ENCODE peak calls at places on chromosomes 4 and X, in four cellular contexts. O is uterus, L is IMR-90, A is heart left ventricle. K is an unnamed sample.

GRCh38 chrX:129115104-129115503 is 408.2 kb downstream of the SMARCA1 start:
- DNase-seq in O (no peak), L (peak; percentile 8), A (no peak), K (no peak)

GRCh38 chrX:80812176-80812575 is 2.5 kb upstream of the BRWD3 start:
- DNase-seq in L (peak; percentile 19), O (no peak), A (peak; percentile 19), K (peak; percentile 23)

GRCh38 chrX:3501833-3502535 is 155.5 kb upstream of the MXRA5 start:
- DNase-seq in L (no peak), A (peak; percentile 53), O (no peak), K (no peak)

GRCh38 chr4:8410641-8411271 is 29.8 kb downstream of the ACOX3 start:
- DNase-seq in A (peak; percentile 57), L (peak; percentile 59), O (peak; percentile 69), K (no peak)

GRCh38 chr4:185950891-185951290 is 118.1 kb upstream of the TLR3 start:
- DNase-seq in O (no peak), L (no peak), A (no peak), K (no peak)

GRCh38 chrX:64190136-64190740 is 15.3 kb downstream of the AMER1 start:
- DNase-seq in L (no peak), A (no peak), O (no peak), K (no peak)

GRCh38 chr4:15805583-15806517 is 27.7 kb downstream of the CD38 start:
- DNase-seq in A (no peak), L (peak; percentile 63), O (no peak), K (no peak)

GRCh38 chrX:72716766-72717165 is 2.7 kb upstream of the PHKA1 start:
- DNase-seq in A (no peak), L (peak; percentile 26), O (no peak), K (no peak)

GRCh38 chrX:19065535-19065934 is 56.7 kb downstream of the ADGRG2 start:
- DNase-seq in A (no peak), L (no peak), O (no peak), K (no peak)

GRCh38 chr4:120286813-120287212 is 220.2 kb upstream of the MAD2L1 start:
- DNase-seq in L (no peak), O (no peak), A (no peak), K (no peak)

GRCh38 chr4:3303445-3303824 is 10.6 kb downstream of the RGS12 start:
- DNase-seq in A (peak; percentile 13), O (no peak), L (no peak), K (peak; percentile 15)

GRCh38 chrX:104253567-104254441 is 929 bp downstream of the ESX1 start:
- DNase-seq in L (no peak), A (no peak), O (no peak), K (no peak)

GRCh38 chr4:118909173-118909956 is 20.7 kb downstream of the SYNPO2 start:
- DNase-seq in L (no peak), A (peak; percentile 27), O (no peak), K (no peak)

GRCh38 chr4:109729563-109730293 is at the start of gene PLA2G12A:
- DNase-seq in A (peak; percentile 72), L (peak; percentile 34), O (peak; percentile 63), K (peak; percentile 71)

GRCh38 chrX:134764202-134764785 is 106.0 kb upstream of the PLAC1 start:
- DNase-seq in O (no peak), L (no peak), A (no peak), K (no peak)

GRCh38 chrX:149570668-149571067 is 16.6 kb downstream of the MAGEA9B start:
- DNase-seq in L (peak; percentile 86), O (no peak), A (no peak), K (peak; percentile 28)

GRCh38 chr4:78659264-78659663 is 107.7 kb downstream of the ANXA3 start:
- DNase-seq in O (no peak), L (no peak), A (no peak), K (no peak)

GRCh38 chrX:15946783-15947550 is 92.4 kb upstream of the AP1S2 start:
- DNase-seq in O (no peak), L (peak; percentile 86), A (no peak), K (no peak)

GRCh38 chrX:69229436-69229835 is 64.2 kb upstream of the PJA1 start:
- DNase-seq in O (peak; percentile 16), A (no peak), L (peak; percentile 77), K (peak; percentile 28)

GRCh38 chrX:71053217-71053621 is 14.9 kb downstream of the SNX12 start:
- DNase-seq in A (peak; percentile 22), L (no peak), O (no peak), K (no peak)

GRCh38 chr4:141003193-141003592 is 130.1 kb downstream of the RNF150 start:
- DNase-seq in L (no peak), O (no peak), A (no peak), K (no peak)

GRCh38 chrX:6448003-6448402 is 86.9 kb downstream of the VCX3A start:
- DNase-seq in O (no peak), A (no peak), L (no peak), K (no peak)

GRCh38 chrX:111010151-111010550 is 85.8 kb upstream of the PAK3 start:
- DNase-seq in A (no peak), L (no peak), O (no peak), K (no peak)

GRCh38 chr4:148445903-148446261 is 3.7 kb upstream of the NR3C2 start:
- DNase-seq in O (no peak), A (no peak), L (no peak), K (no peak)

GRCh38 chr4:185868983-185869938 is 57.3 kb upstream of the SORBS2 start:
- DNase-seq in L (no peak), A (no peak), O (no peak), K (no peak)

GRCh38 chrX:33336783-33337182 is 125.4 kb upstream of the DMD start:
- DNase-seq in L (peak; percentile 29), A (no peak), O (no peak), K (no peak)

GRCh38 chr4:41256131-41256739 is 493 bp upstream of the UCHL1 start:
- DNase-seq in O (no peak), L (peak; percentile 74), A (no peak), K (no peak)

GRCh38 chr4:7338876-7339623 is 95.7 kb downstream of the PSAPL1 start:
- DNase-seq in A (no peak), L (no peak), O (no peak), K (no peak)

GRCh38 chr4:40446785-40447184 is 111.7 kb downstream of the CHRNA9 start:
- DNase-seq in L (peak; percentile 15), A (no peak), O (no peak), K (no peak)

GRCh38 chrX:74492720-74493201 is 71.5 kb downstream of the SLC16A2 start:
- DNase-seq in L (no peak), O (no peak), A (no peak), K (no peak)

DNA sequence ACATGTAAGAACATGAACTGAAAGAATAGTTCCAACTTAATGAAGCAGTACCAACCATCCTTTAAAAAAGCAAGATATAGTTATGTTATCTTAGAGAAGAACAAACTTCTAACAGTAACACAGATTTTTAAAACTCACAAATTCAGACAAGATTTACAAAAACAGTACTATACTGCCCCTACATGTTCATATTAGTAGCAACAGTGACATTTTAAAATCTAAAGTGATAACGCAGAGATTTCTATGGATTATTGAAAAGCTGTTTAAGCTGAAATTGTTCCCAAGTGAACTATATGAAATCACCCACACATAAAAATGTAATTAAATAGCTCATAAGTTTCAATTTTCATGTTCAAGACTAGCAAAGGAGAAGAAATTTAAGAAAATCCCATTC is 166.0 kb downstream of the FBXW7 start:
- DNase-seq in L (peak; percentile 24), O (no peak), A (no peak), K (no peak)
- TF ChIP-seq CTCF in L (peak; percentile 50), O (no peak), A (peak; percentile 14), K (no peak)

DNA sequence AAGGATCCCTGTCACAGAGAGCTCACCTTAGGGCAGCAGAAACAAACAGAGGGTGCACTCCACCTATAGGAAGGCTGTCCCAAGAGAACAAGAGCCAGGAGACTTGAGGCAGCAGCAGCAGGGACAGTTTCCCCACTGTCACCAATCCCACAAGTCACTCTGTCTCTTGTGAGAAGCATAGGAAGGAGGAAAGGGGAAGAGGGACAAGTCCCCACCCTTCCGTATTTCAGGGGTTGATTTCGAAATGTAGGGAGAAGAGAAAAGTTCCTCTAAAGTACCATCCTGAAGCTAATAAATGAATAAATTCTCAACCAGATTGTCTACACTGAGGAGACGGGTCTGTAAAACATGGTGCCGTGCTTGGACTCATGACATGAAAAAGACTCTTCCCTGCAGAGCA is 9.5 kb upstream of the TLR8 start:
- DNase-seq in A (no peak), O (no peak), L (no peak), K (no peak)
- H3K4me3 ChIP-seq in A (no peak overlapping the region), O (no peak overlapping the region), L (no peak overlapping the region), K (no peak overlapping the region)

DNA sequence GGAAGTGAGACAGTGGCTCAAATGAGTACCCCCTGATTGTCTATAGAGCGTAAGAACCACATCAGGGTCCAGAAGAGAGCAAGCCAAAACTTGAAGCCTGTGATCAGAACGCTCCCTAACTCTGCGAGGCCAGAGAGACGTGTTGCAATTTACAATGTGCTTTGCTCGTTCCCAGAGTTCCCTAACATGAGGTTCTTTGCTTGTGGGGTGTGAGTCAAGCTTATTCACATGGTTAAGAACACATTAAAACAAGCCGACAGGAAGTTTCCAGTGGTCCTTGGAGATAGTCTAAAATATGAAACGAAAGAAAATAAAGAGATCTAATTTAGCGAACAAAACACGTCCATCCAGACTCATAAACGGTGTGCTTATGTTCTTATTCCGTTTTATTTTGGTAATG is 702.3 kb downstream of the TRIML1 start:
- DNase-seq in O (no peak), A (no peak), L (no peak), K (no peak)
- TF ChIP-seq POLR2A in O (no peak), A (no peak), L (no peak), K (no peak)

DNA sequence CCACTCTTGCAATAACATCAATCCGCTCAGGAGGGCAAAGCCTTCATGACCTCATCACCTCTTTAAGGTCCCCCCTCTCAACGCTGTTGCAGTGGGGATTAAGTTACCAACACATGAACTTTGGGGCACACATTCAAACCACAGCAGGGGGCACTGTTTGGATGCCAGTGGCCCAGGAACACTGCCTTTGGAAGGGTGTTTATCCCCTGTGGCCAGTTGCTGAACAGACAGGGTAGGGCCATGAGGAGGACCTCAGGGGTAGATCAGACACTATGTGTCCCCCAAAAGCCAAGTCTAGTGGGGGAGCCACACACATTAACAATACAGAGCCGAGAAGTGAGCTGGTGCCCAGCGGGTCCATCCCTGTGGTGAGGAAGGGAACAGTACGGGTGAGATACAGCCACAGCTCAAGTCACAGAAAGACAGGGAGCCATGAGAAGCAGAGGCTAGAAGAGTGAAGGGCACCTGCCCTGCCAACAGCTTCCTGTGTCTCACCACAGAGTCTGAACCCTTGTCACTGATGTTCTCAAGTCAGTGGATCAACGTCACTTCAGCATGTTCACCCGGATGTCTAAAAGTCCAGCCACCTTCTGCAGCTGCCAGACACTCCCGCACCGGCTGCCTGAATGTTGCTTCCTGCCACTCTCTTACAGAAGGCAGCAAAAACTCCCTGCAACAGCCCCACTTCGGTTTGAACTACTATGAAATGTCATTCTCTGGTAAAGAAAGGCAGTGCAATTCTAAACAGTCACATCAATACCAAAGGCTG is 19.9 kb upstream of the MXD4 start:
- DNase-seq in L (no peak), O (no peak), A (no peak), K (no peak)
- TF ChIP-seq CTCF in L (peak; percentile 19), O (no peak), A (no peak), K (no peak)

K was measured in lower leg skin.